ENCODE peak calls at places on chromosomes 7 and 10, in five cellular contexts. W is stimulated activated CD8-positive, alpha-beta memory T cell treated with anti-CD3 and anti-CD28 coated beads, Interleukin-4, amount 100 ng/mL, for 24 hours; O is WTC11; Z is Caco-2; F is HFFc6. D is an unnamed sample.

GRCh38 chr7:79988642-79989041 is 146.0 kb upstream of the GNAI1 start:
- DNase-seq in W (no peak), O (no peak), F (peak), Z (no peak), D (no peak)

GRCh38 chr7:124796771-124797170 is 31.2 kb upstream of the GPR37 start:
- DNase-seq in W (no peak), F (no peak), O (no peak), Z (no peak), D (no peak)

GRCh38 chr10:111785921-111786320 is 397.6 kb downstream of the GPAM start:
- DNase-seq in O (no peak), W (no peak), Z (no peak), F (no peak), D (no peak)

GRCh38 chr10:17736223-17736622 is 15.8 kb upstream of the TMEM236 start:
- DNase-seq in O (no peak), Z (no peak), F (no peak), W (no peak), D (no peak)

GRCh38 chr10:84574101-84574500 is 245.7 kb downstream of the CCSER2 start:
- DNase-seq in O (no peak), Z (no peak), W (no peak), F (no peak), D (peak)

GRCh38 chr10:65335311-65335710 is 1590.5 kb upstream of the LRRTM3 start:
- DNase-seq in W (no peak), Z (no peak), O (no peak), F (no peak), D (no peak)

GRCh38 chr7:131424219-131424822 is 96.6 kb downstream of the MKLN1 start:
- DNase-seq in O (no peak), W (no peak), F (peak), Z (no peak), D (peak)

GRCh38 chr10:44253769-44254462 is 131.0 kb downstream of the CXCL12 start:
- DNase-seq in W (no peak), O (no peak), F (peak), Z (no peak), D (no peak)

GRCh38 chr7:33059635-33060034 is 2.9 kb downstream of the NT5C3A start:
- DNase-seq in F (no peak), W (no peak), Z (no peak), O (no peak), D (no peak)

GRCh38 chr7:101134399-101134980 is 7.6 kb downstream of the SERPINE1 start:
- DNase-seq in O (no peak), Z (no peak), F (peak), W (no peak), D (no peak)

GRCh38 chr7:66682350-66683093 is 53.8 kb downstream of the KCTD7 start:
- DNase-seq in O (peak), W (peak), F (peak), Z (peak), D (no peak)

GRCh38 chr10:72243822-72244437 is 27.9 kb upstream of the ASCC1 start:
- DNase-seq in O (no peak), W (no peak), F (peak), Z (peak), D (no peak)

GRCh38 chr10:114374141-114374791 is 30.0 kb downstream of the AFAP1L2 start:
- DNase-seq in Z (no peak), O (no peak), W (no peak), F (peak), D (no peak)

GRCh38 chr10:25811141-25811685 is 122.8 kb upstream of the MYO3A start:
- DNase-seq in Z (no peak), F (no peak), W (no peak), O (no peak), D (no peak)

GRCh38 chr7:66970310-66970709 is 25.1 kb downstream of the SBDS start:
- DNase-seq in W (no peak), F (no peak), Z (peak), O (peak), D (no peak)

D was measured in Kasumi-1.